ENCODE peak calls at places on chromosomes 5 and 9, in six cellular contexts. One of them, this sample, is unnamed.

GRCh38 chr9:134690946-134691694 is 49.5 kb downstream of the COL5A1 start:
- DNase-seq in heart left ventricle: peak
- DNase-seq in A549: no peak
- DNase-seq in erythroblast: no peak
- DNase-seq in GM12891: no peak
- DNase-seq in IMR-90: no peak
- DNase-seq in this sample: no peak

GRCh38 chr5:170937072-170937471 is 75.3 kb downstream of the RANBP17 start:
- DNase-seq in IMR-90: no peak
- DNase-seq in heart left ventricle: no peak
- DNase-seq in GM12891: no peak
- DNase-seq in A549: no peak
- DNase-seq in erythroblast: no peak
- DNase-seq in this sample: no peak

GRCh38 chr5:132884548-132884947 is 11.1 kb downstream of the LEAP2 start:
- DNase-seq in heart left ventricle: no peak
- DNase-seq in erythroblast: no peak
- DNase-seq in IMR-90: no peak
- DNase-seq in A549: no peak
- DNase-seq in GM12891: no peak
- DNase-seq in this sample: no peak

GRCh38 chr9:10371824-10372223 is 241.0 kb downstream of the PTPRD start:
- DNase-seq in GM12891: no peak
- DNase-seq in A549: no peak
- DNase-seq in erythroblast: no peak
- DNase-seq in IMR-90: no peak
- DNase-seq in heart left ventricle: no peak
- DNase-seq in this sample: no peak

GRCh38 chr5:132054697-132055440 is 5.6 kb upstream of the IL3 start:
- DNase-seq in heart left ventricle: peak
- DNase-seq in A549: no peak
- DNase-seq in erythroblast: no peak
- DNase-seq in GM12891: no peak
- DNase-seq in IMR-90: no peak
- DNase-seq in this sample: no peak

GRCh38 chr5:3845249-3845648 is 249.6 kb downstream of the IRX1 start:
- DNase-seq in erythroblast: no peak
- DNase-seq in A549: no peak
- DNase-seq in IMR-90: no peak
- DNase-seq in GM12891: no peak
- DNase-seq in heart left ventricle: no peak
- DNase-seq in this sample: no peak

GRCh38 chr5:40480392-40480791 is 199.3 kb upstream of the PTGER4 start:
- DNase-seq in heart left ventricle: no peak
- DNase-seq in A549: no peak
- DNase-seq in IMR-90: no peak
- DNase-seq in erythroblast: no peak
- DNase-seq in GM12891: no peak
- DNase-seq in this sample: no peak

GRCh38 chr5:143220748-143221211 is 182.7 kb downstream of the NR3C1 start:
- DNase-seq in GM12891: no peak
- DNase-seq in erythroblast: no peak
- DNase-seq in IMR-90: no peak
- DNase-seq in A549: no peak
- DNase-seq in heart left ventricle: no peak
- DNase-seq in this sample: no peak

GRCh38 chr9:1083325-1083913 is 33.3 kb downstream of the DMRT2 start:
- DNase-seq in erythroblast: no peak
- DNase-seq in GM12891: no peak
- DNase-seq in IMR-90: no peak
- DNase-seq in A549: peak
- DNase-seq in heart left ventricle: peak
- DNase-seq in this sample: no peak

GRCh38 chr9:16154570-16155078 is 601.8 kb downstream of the CCDC171 start:
- DNase-seq in erythroblast: no peak
- DNase-seq in GM12891: peak
- DNase-seq in IMR-90: no peak
- DNase-seq in A549: no peak
- DNase-seq in heart left ventricle: no peak
- DNase-seq in this sample: peak

GRCh38 chr5:44821164-44821563 is 12.4 kb downstream of the MRPS30 start:
- DNase-seq in GM12891: no peak
- DNase-seq in IMR-90: no peak
- DNase-seq in A549: no peak
- DNase-seq in erythroblast: no peak
- DNase-seq in heart left ventricle: no peak
- DNase-seq in this sample: no peak

GRCh38 chr5:36150676-36151433 is 832 bp downstream of the LMBRD2 start:
- DNase-seq in A549: peak
- DNase-seq in heart left ventricle: no peak
- DNase-seq in GM12891: peak
- DNase-seq in erythroblast: peak
- DNase-seq in IMR-90: peak
- DNase-seq in this sample: no peak

DNA sequence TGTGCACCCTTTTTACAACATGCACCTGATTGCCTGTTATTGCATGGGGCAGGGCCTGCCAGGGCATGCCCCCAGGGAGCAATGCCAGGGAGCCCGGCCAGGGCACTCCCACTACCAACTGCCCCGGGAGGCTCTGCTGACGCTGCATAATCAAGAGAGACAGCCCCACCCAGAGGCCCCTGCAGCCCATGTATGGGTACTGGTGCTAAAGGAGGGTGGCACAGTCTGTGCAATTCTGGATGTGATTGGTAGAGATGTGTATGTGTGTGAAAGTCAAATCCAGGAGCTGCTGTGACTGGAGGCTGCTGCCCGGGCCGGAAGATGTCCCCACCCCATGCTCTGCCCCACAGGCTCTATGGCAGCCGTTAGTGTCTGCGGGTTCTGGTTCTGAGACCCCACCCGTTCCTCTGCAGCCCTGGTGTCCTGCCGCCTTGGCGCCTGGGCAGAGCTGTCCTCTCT is 3.9 kb upstream of the NEURL1B start:
- DNase-seq in erythroblast: no peak
- DNase-seq in IMR-90: no peak
- DNase-seq in GM12891: no peak
- DNase-seq in heart left ventricle: no peak
- DNase-seq in A549: no peak
- DNase-seq in this sample: no peak
- TF ChIP-seq POLR2A in erythroblast: peak
- TF ChIP-seq POLR2A in IMR-90: no peak
- TF ChIP-seq POLR2A in GM12891: no peak
- TF ChIP-seq POLR2A in heart left ventricle: no peak
- TF ChIP-seq POLR2A in A549: no peak
- TF ChIP-seq POLR2A in this sample: no peak

GRCh38 chr5:126776499-126777256 is at the start of gene LMNB1:
- DNase-seq in A549: peak
- DNase-seq in GM12891: peak
- DNase-seq in erythroblast: peak
- DNase-seq in IMR-90: peak
- DNase-seq in heart left ventricle: peak
- DNase-seq in this sample: peak
- TF ChIP-seq POLR2A in A549: peak
- TF ChIP-seq POLR2A in GM12891: peak
- TF ChIP-seq POLR2A in erythroblast: peak
- TF ChIP-seq POLR2A in IMR-90: peak
- TF ChIP-seq POLR2A in heart left ventricle: peak
- TF ChIP-seq POLR2A in this sample: peak

GRCh38 chr5:43313035-43313853 is at the start of gene HMGCS1:
- DNase-seq in GM12891: peak
- DNase-seq in A549: peak
- DNase-seq in erythroblast: peak
- DNase-seq in heart left ventricle: peak
- DNase-seq in IMR-90: peak
- DNase-seq in this sample: peak
- TF ChIP-seq POLR2A in GM12891: peak
- TF ChIP-seq POLR2A in A549: peak
- TF ChIP-seq POLR2A in erythroblast: peak
- TF ChIP-seq POLR2A in heart left ventricle: peak
- TF ChIP-seq POLR2A in IMR-90: peak
- TF ChIP-seq POLR2A in this sample: peak

GRCh38 chr5:176886336-176887251 is 12.6 kb downstream of the HK3 start:
- DNase-seq in GM12891: no peak
- DNase-seq in IMR-90: no peak
- DNase-seq in A549: no peak
- DNase-seq in heart left ventricle: peak
- DNase-seq in erythroblast: no peak
- DNase-seq in this sample: no peak
- TF ChIP-seq POLR2A in GM12891: no peak
- TF ChIP-seq POLR2A in IMR-90: no peak
- TF ChIP-seq POLR2A in A549: no peak
- TF ChIP-seq POLR2A in heart left ventricle: no peak
- TF ChIP-seq POLR2A in erythroblast: no peak
- TF ChIP-seq POLR2A in this sample: no peak

GRCh38 chr9:89916001-89916635 is 311.3 kb downstream of the GADD45G start:
- DNase-seq in erythroblast: no peak
- DNase-seq in A549: no peak
- DNase-seq in heart left ventricle: no peak
- DNase-seq in IMR-90: no peak
- DNase-seq in GM12891: no peak
- DNase-seq in this sample: no peak

GRCh38 chr9:89917861-89918260 is 313.0 kb downstream of the GADD45G start:
- DNase-seq in GM12891: no peak
- DNase-seq in erythroblast: no peak
- DNase-seq in IMR-90: no peak
- DNase-seq in heart left ventricle: no peak
- DNase-seq in A549: no peak
- DNase-seq in this sample: no peak

GRCh38 chr9:89911721-89912604 is 307.2 kb downstream of the GADD45G start:
- DNase-seq in erythroblast: no peak
- DNase-seq in IMR-90: peak
- DNase-seq in A549: no peak
- DNase-seq in heart left ventricle: no peak
- DNase-seq in GM12891: no peak
- DNase-seq in this sample: no peak

GRCh38 chr9:89912605-89912953 is 307.8 kb downstream of the GADD45G start:
- DNase-seq in A549: no peak
- DNase-seq in heart left ventricle: no peak
- DNase-seq in IMR-90: no peak
- DNase-seq in GM12891: no peak
- DNase-seq in erythroblast: no peak
- DNase-seq in this sample: no peak

GRCh38 chr9:89915187-89915586 is 310.4 kb downstream of the GADD45G start:
- DNase-seq in A549: no peak
- DNase-seq in erythroblast: no peak
- DNase-seq in heart left ventricle: no peak
- DNase-seq in GM12891: no peak
- DNase-seq in IMR-90: no peak
- DNase-seq in this sample: no peak
- TF ChIP-seq POLR2A in A549: no peak
- TF ChIP-seq POLR2A in erythroblast: no peak
- TF ChIP-seq POLR2A in heart left ventricle: no peak
- TF ChIP-seq POLR2A in GM12891: no peak
- TF ChIP-seq POLR2A in IMR-90: no peak
- TF ChIP-seq POLR2A in this sample: no peak

DNA sequence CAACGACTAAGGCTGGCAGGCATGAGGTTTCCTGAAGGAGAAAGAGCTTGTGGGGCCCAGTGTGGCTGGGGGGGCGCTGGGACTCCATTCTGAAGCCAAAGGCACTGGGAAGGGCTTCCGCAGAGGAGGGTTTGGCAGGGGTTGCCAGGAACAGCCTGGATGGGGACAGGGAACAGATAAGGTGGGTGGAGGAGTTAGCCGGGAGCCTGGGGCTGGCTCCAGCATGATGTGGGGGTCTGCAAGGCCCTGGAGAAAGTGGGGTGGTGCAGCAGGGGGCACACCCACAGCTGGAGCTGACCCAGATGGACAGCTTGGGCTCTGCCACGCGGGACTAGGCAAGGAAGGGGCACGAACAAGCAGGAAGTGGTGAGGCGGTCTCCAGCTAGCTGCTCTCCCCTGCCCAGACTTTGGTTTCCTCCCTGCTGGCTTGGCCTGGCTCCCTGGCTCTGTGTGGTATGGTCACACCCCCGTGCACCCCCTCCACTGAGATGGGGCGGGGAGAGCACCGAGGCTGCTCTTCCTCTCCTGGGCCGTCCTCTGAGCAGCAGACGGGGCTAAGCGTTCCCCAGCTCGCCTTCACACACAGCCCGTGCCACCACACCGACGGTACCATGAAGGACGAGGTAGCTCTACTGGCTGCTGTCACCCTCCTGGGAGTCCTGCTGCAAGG is at the start of gene LTC4S:
- DNase-seq in GM12891: no peak
- DNase-seq in erythroblast: peak
- DNase-seq in IMR-90: peak
- DNase-seq in A549: no peak
- DNase-seq in heart left ventricle: peak
- DNase-seq in this sample: no peak
- TF ChIP-seq POLR2A in GM12891: no peak
- TF ChIP-seq POLR2A in erythroblast: no peak
- TF ChIP-seq POLR2A in IMR-90: no peak
- TF ChIP-seq POLR2A in A549: no peak
- TF ChIP-seq POLR2A in heart left ventricle: peak
- TF ChIP-seq POLR2A in this sample: no peak

GRCh38 chr9:126720661-126721530 is 83.9 kb upstream of the ZBTB43 start:
- DNase-seq in GM12891: no peak
- DNase-seq in IMR-90: no peak
- DNase-seq in erythroblast: no peak
- DNase-seq in heart left ventricle: no peak
- DNase-seq in A549: no peak
- DNase-seq in this sample: no peak

GRCh38 chr9:126721531-126722098 is 83.2 kb upstream of the ZBTB43 start:
- DNase-seq in A549: no peak
- DNase-seq in GM12891: no peak
- DNase-seq in IMR-90: no peak
- DNase-seq in heart left ventricle: no peak
- DNase-seq in erythroblast: no peak
- DNase-seq in this sample: no peak

GRCh38 chr9:126722922-126723806 is 81.7 kb upstream of the ZBTB43 start:
- DNase-seq in erythroblast: no peak
- DNase-seq in GM12891: peak
- DNase-seq in IMR-90: no peak
- DNase-seq in heart left ventricle: peak
- DNase-seq in A549: no peak
- DNase-seq in this sample: peak

GRCh38 chr9:126723807-126724172 is 81.0 kb upstream of the ZBTB43 start:
- DNase-seq in erythroblast: no peak
- DNase-seq in heart left ventricle: no peak
- DNase-seq in IMR-90: no peak
- DNase-seq in GM12891: no peak
- DNase-seq in A549: no peak
- DNase-seq in this sample: no peak

GRCh38 chr9:126722252-126722921 is 82.5 kb upstream of the ZBTB43 start:
- DNase-seq in erythroblast: peak
- DNase-seq in heart left ventricle: peak
- DNase-seq in A549: peak
- DNase-seq in IMR-90: no peak
- DNase-seq in GM12891: peak
- DNase-seq in this sample: peak
- TF ChIP-seq POLR2A in erythroblast: no peak
- TF ChIP-seq POLR2A in heart left ventricle: no peak
- TF ChIP-seq POLR2A in A549: no peak
- TF ChIP-seq POLR2A in IMR-90: no peak
- TF ChIP-seq POLR2A in GM12891: no peak
- TF ChIP-seq POLR2A in this sample: no peak

This sample was measured in GM12892.